ENCODE peak calls at places on chromosomes 1 and 21, in seven cellular contexts. I, N, Q, R, J, F and W are unnamed samples.

GRCh38 chr1:201888282-201889033 is at the start of gene SHISA4:
- DNase-seq in I (no peak), N (peak; percentile 90), Q (no peak), R (no peak), J (peak; percentile 88), F (peak; percentile 70), W (peak; percentile 93)

GRCh38 chr1:100734716-100735115 is 15.2 kb downstream of the VCAM1 start:
- DNase-seq in I (no peak), N (no peak), Q (no peak), R (no peak), J (no peak), F (peak; percentile 49), W (no peak)

GRCh38 chr1:54397090-54397591 is 9.1 kb downstream of the SSBP3 start:
- DNase-seq in I (no peak), N (peak; percentile 88), Q (no peak), R (no peak), J (peak; percentile 85), F (no peak), W (no peak)

GRCh38 chr1:223031690-223032601 is 111.1 kb downstream of the TLR5 start:
- DNase-seq in I (no peak), N (peak; percentile 50), Q (no peak), R (no peak), J (peak; percentile 71), F (peak; percentile 73), W (peak; percentile 88)

GRCh38 chr21:36641886-36642285 is 57.0 kb upstream of the SIM2 start:
- DNase-seq in I (no peak), N (no peak), Q (no peak), R (no peak), J (no peak), F (no peak), W (no peak)

GRCh38 chr21:26739189-26739588 is 106.0 kb downstream of the ADAMTS1 start:
- DNase-seq in I (no peak), N (no peak), Q (no peak), R (no peak), J (no peak), F (no peak), W (no peak)

GRCh38 chr1:82567308-82567707 is 766.6 kb downstream of the ADGRL2 start:
- DNase-seq in I (no peak), N (no peak), Q (peak; percentile 34), R (no peak), J (no peak), F (no peak), W (no peak)

GRCh38 chr1:153631047-153632022 is 2.5 kb upstream of the CHTOP start:
- DNase-seq in I (no peak), N (no peak), Q (no peak), R (no peak), J (peak; percentile 17), F (peak; percentile 38), W (no peak)

GRCh38 chr1:244353572-244354091 is 98.1 kb downstream of the ADSS2 start:
- DNase-seq in I (no peak), N (peak; percentile 35), Q (no peak), R (peak; percentile 19), J (no peak), F (peak; percentile 91), W (no peak)

GRCh38 chr1:85606414-85606800 is 25.8 kb downstream of the CCN1 start:
- DNase-seq in I (no peak), N (no peak), Q (no peak), R (no peak), J (no peak), F (peak; percentile 25), W (no peak)

GRCh38 chr1:222031286-222031685 is 289.4 kb upstream of the DUSP10 start:
- DNase-seq in I (no peak), N (no peak), Q (no peak), R (no peak), J (no peak), F (no peak), W (no peak)

GRCh38 chr1:200150721-200151120 is 123.2 kb downstream of the NR5A2 start:
- DNase-seq in I (no peak), N (no peak), Q (no peak), R (no peak), J (no peak), F (peak; percentile 80), W (no peak)

GRCh38 chr1:31865728-31866449 is 50.1 kb upstream of the SPOCD1 start:
- DNase-seq in I (no peak), N (no peak), Q (no peak), R (no peak), J (no peak), F (no peak), W (no peak)

GRCh38 chr1:10755977-10756521 is 40.4 kb downstream of the CASZ1 start:
- DNase-seq in I (peak; percentile 62), N (peak; percentile 83), Q (peak; percentile 55), R (peak; percentile 47), J (peak; percentile 85), F (no peak), W (peak; percentile 83)

GRCh38 chr21:32750405-32750804 is 21.1 kb downstream of the PAXBP1 start:
- DNase-seq in I (no peak), N (no peak), Q (no peak), R (no peak), J (no peak), F (no peak), W (no peak)

GRCh38 chr1:56029329-56030003 is 549.9 kb downstream of the PLPP3 start:
- DNase-seq in I (no peak), N (no peak), Q (peak; percentile 2), R (no peak), J (no peak), F (no peak), W (no peak)

GRCh38 chr1:145995148-145995851 is 1.1 kb downstream of the TXNIP start:
- DNase-seq in I (no peak), N (no peak), Q (peak; percentile 41), R (no peak), J (no peak), F (no peak), W (peak; percentile 34)

GRCh38 chr1:9610548-9610947 is 21.8 kb downstream of the TMEM201 start:
- DNase-seq in I (no peak), N (no peak), Q (no peak), R (no peak), J (no peak), F (no peak), W (no peak)

GRCh38 chr1:1577367-1578011 is 2.8 kb upstream of the SSU72 start:
- DNase-seq in I (no peak), N (peak; percentile 22), Q (no peak), R (no peak), J (no peak), F (no peak), W (no peak)

GRCh38 chr1:170533331-170533730 is 1.4 kb downstream of the GORAB start:
- DNase-seq in I (no peak), N (no peak), Q (no peak), R (no peak), J (no peak), F (peak; percentile 33), W (no peak)

GRCh38 chr1:204065174-204065985 is 7.5 kb upstream of the SOX13 start:
- DNase-seq in I (no peak), N (peak; percentile 68), Q (no peak), R (no peak), J (peak; percentile 67), F (no peak), W (peak; percentile 76)

GRCh38 chr1:942411-942821 is 16.6 kb downstream of the NOC2L start:
- DNase-seq in I (no peak), N (no peak), Q (no peak), R (no peak), J (no peak), F (no peak), W (no peak)

GRCh38 chr1:212945761-212946160 is 4.6 kb upstream of the VASH2 start:
- DNase-seq in I (no peak), N (no peak), Q (no peak), R (no peak), J (no peak), F (no peak), W (no peak)

GRCh38 chr1:38990401-38990745 is 703 bp upstream of the AKIRIN1 start:
- DNase-seq in I (no peak), N (no peak), Q (no peak), R (no peak), J (no peak), F (peak; percentile 18), W (no peak)

GRCh38 chr1:66207484-66207883 is 326.5 kb upstream of the SGIP1 start:
- DNase-seq in I (no peak), N (no peak), Q (no peak), R (no peak), J (no peak), F (peak; percentile 21), W (no peak)

GRCh38 chr1:46677339-46677738 is 5.7 kb downstream of the TEX38 start:
- DNase-seq in I (no peak), N (no peak), Q (no peak), R (no peak), J (no peak), F (no peak), W (no peak)

GRCh38 chr1:220577926-220578325 is 50.0 kb downstream of the MARK1 start:
- DNase-seq in I (no peak), N (no peak), Q (no peak), R (no peak), J (no peak), F (no peak), W (no peak)

GRCh38 chr1:2354511-2355407 is 36.6 kb downstream of the MORN1 start:
- DNase-seq in I (no peak), N (peak; percentile 14), Q (no peak), R (peak; percentile 13), J (peak; percentile 30), F (no peak), W (peak; percentile 43)

GRCh38 chr1:178886551-178886950 is 15.7 kb upstream of the ANGPTL1 start:
- DNase-seq in I (no peak), N (no peak), Q (no peak), R (no peak), J (no peak), F (no peak), W (no peak)

GRCh38 chr21:42092805-42093590 is 21.9 kb downstream of the UMODL1 start:
- DNase-seq in I (no peak), N (no peak), Q (no peak), R (no peak), J (no peak), F (no peak), W (no peak)

GRCh38 chr1:245173446-245174178 is 18.8 kb downstream of the KIF26B start:
- DNase-seq in I (no peak), N (no peak), Q (no peak), R (no peak), J (no peak), F (no peak), W (peak; percentile 71)

GRCh38 chr1:94068096-94068830 is 52.7 kb downstream of the ABCA4 start:
- DNase-seq in I (no peak), N (no peak), Q (no peak), R (no peak), J (no peak), F (peak; percentile 47), W (no peak)

GRCh38 chr21:26072891-26073615 is 97.5 kb downstream of the APP start:
- DNase-seq in I (no peak), N (no peak), Q (no peak), R (no peak), J (no peak), F (peak; percentile 71), W (no peak)

GRCh38 chr1:30538906-30539855 is 184.2 kb downstream of the MATN1 start:
- DNase-seq in I (no peak), N (no peak), Q (no peak), R (no peak), J (no peak), F (no peak), W (no peak)

GRCh38 chr1:183610053-183610452 is 19.8 kb upstream of the NCF2 start:
- DNase-seq in I (no peak), N (no peak), Q (no peak), R (no peak), J (no peak), F (peak; percentile 27), W (no peak)

GRCh38 chr1:195965036-195965435 is 643.2 kb downstream of the KCNT2 start:
- DNase-seq in I (no peak), N (no peak), Q (no peak), R (no peak), J (no peak), F (no peak), W (no peak)